ENCODE peak calls at places on chromosome 4, in four cellular contexts. One of them, this sample, is unnamed.

GRCh38 chr4:28357985-28358384 is 1497.3 kb downstream of the STIM2 start:
- DNase-seq in HCT116: peak
- DNase-seq in SK-N-SH: no peak
- DNase-seq in HepG2: no peak
- DNase-seq in this sample: peak

GRCh38 chr4:74619931-74620702 is 174.2 kb downstream of the BTC start:
- DNase-seq in HepG2: no peak
- DNase-seq in SK-N-SH: no peak
- DNase-seq in HCT116: no peak
- DNase-seq in this sample: no peak

GRCh38 chr4:8607603-8608481 is 15.3 kb downstream of the CPZ start:
- DNase-seq in SK-N-SH: peak
- DNase-seq in HepG2: no peak
- DNase-seq in HCT116: no peak
- DNase-seq in this sample: no peak

GRCh38 chr4:159607824-159608223 is 504.9 kb downstream of the RAPGEF2 start:
- DNase-seq in SK-N-SH: no peak
- DNase-seq in HCT116: no peak
- DNase-seq in HepG2: no peak
- DNase-seq in this sample: peak

GRCh38 chr4:172573899-172574298 is 594.7 kb upstream of the GALNT7 start:
- DNase-seq in SK-N-SH: no peak
- DNase-seq in HepG2: no peak
- DNase-seq in HCT116: no peak
- DNase-seq in this sample: no peak

GRCh38 chr4:14669418-14669817 is 332.9 kb upstream of the CPEB2 start:
- DNase-seq in HCT116: no peak
- DNase-seq in HepG2: no peak
- DNase-seq in SK-N-SH: no peak
- DNase-seq in this sample: no peak

GRCh38 chr4:97646997-97647396 is 496.3 kb downstream of the STPG2 start:
- DNase-seq in SK-N-SH: no peak
- DNase-seq in HepG2: no peak
- DNase-seq in HCT116: no peak
- DNase-seq in this sample: no peak

GRCh38 chr4:153553820-153554173 is 87.6 kb downstream of the TMEM131L start:
- DNase-seq in SK-N-SH: no peak
- DNase-seq in HCT116: no peak
- DNase-seq in HepG2: no peak
- DNase-seq in this sample: no peak

GRCh38 chr4:2652415-2653155 is 103.6 kb downstream of the TNIP2 start:
- DNase-seq in HepG2: no peak
- DNase-seq in SK-N-SH: peak
- DNase-seq in HCT116: no peak
- DNase-seq in this sample: no peak

GRCh38 chr4:4356106-4357041 is 30.5 kb upstream of the NSG1 start:
- DNase-seq in HepG2: no peak
- DNase-seq in SK-N-SH: no peak
- DNase-seq in HCT116: no peak
- DNase-seq in this sample: no peak

GRCh38 chr4:111854494-111855087 is 290.7 kb upstream of the FAM241A start:
- DNase-seq in HCT116: peak
- DNase-seq in SK-N-SH: peak
- DNase-seq in HepG2: peak
- DNase-seq in this sample: peak

GRCh38 chr4:100075486-100076270 is 114.6 kb downstream of the DDIT4L start:
- DNase-seq in HepG2: no peak
- DNase-seq in SK-N-SH: no peak
- DNase-seq in HCT116: no peak
- DNase-seq in this sample: no peak

GRCh38 chr4:148776944-148777343 is 334.7 kb upstream of the NR3C2 start:
- DNase-seq in SK-N-SH: no peak
- DNase-seq in HCT116: no peak
- DNase-seq in HepG2: no peak
- DNase-seq in this sample: no peak

GRCh38 chr4:187687701-187688100 is 307.9 kb upstream of the ZFP42 start:
- DNase-seq in HCT116: no peak
- DNase-seq in SK-N-SH: no peak
- DNase-seq in HepG2: no peak
- DNase-seq in this sample: no peak

GRCh38 chr4:83232087-83232486 is 52.5 kb downstream of the COQ2 start:
- DNase-seq in HCT116: no peak
- DNase-seq in SK-N-SH: no peak
- DNase-seq in HepG2: no peak
- DNase-seq in this sample: no peak

GRCh38 chr4:8506373-8507250 is 66.0 kb downstream of the TRMT44 start:
- DNase-seq in HCT116: no peak
- DNase-seq in HepG2: no peak
- DNase-seq in SK-N-SH: no peak
- DNase-seq in this sample: peak

GRCh38 chr4:150366487-150366999 is 215.4 kb upstream of the MAB21L2 start:
- DNase-seq in SK-N-SH: peak
- DNase-seq in HCT116: no peak
- DNase-seq in HepG2: no peak
- DNase-seq in this sample: peak

GRCh38 chr4:119314356-119314755 is 7.6 kb downstream of the FABP2 start:
- DNase-seq in HCT116: no peak
- DNase-seq in HepG2: peak
- DNase-seq in SK-N-SH: no peak
- DNase-seq in this sample: peak

GRCh38 chr4:3073158-3074077 is 920 bp downstream of the HTT-AS start:
- DNase-seq in HCT116: no peak
- DNase-seq in SK-N-SH: peak
- DNase-seq in HepG2: peak
- DNase-seq in this sample: no peak

GRCh38 chr4:4289575-4289929 is 402 bp downstream of the LYAR start:
- DNase-seq in HepG2: no peak
- DNase-seq in SK-N-SH: no peak
- DNase-seq in HCT116: no peak
- DNase-seq in this sample: no peak

GRCh38 chr4:25654031-25654970 is 1.4 kb upstream of the SLC34A2 start:
- DNase-seq in HepG2: no peak
- DNase-seq in HCT116: no peak
- DNase-seq in SK-N-SH: no peak
- DNase-seq in this sample: no peak

GRCh38 chr4:27947320-27947719 is 1086.7 kb downstream of the STIM2 start:
- DNase-seq in HCT116: no peak
- DNase-seq in SK-N-SH: no peak
- DNase-seq in HepG2: no peak
- DNase-seq in this sample: no peak

GRCh38 chr4:86014599-86014998 is 345.3 kb downstream of the MAPK10 start:
- DNase-seq in SK-N-SH: no peak
- DNase-seq in HCT116: no peak
- DNase-seq in HepG2: no peak
- DNase-seq in this sample: no peak

GRCh38 chr4:73011629-73011985 is 57.9 kb downstream of the COX18 start:
- DNase-seq in SK-N-SH: no peak
- DNase-seq in HepG2: no peak
- DNase-seq in HCT116: no peak
- DNase-seq in this sample: no peak

GRCh38 chr4:127782025-127782274 is 172 bp upstream of the HSPA4L start:
- DNase-seq in HepG2: no peak
- DNase-seq in HCT116: peak
- DNase-seq in SK-N-SH: peak
- DNase-seq in this sample: peak

GRCh38 chr4:764405-765169 is 59.0 kb downstream of the PCGF3 start:
- DNase-seq in SK-N-SH: no peak
- DNase-seq in HCT116: no peak
- DNase-seq in HepG2: no peak
- DNase-seq in this sample: no peak

GRCh38 chr4:117157360-117157759 is 72.0 kb upstream of the TRAM1L1 start:
- DNase-seq in HCT116: no peak
- DNase-seq in HepG2: no peak
- DNase-seq in SK-N-SH: no peak
- DNase-seq in this sample: no peak

GRCh38 chr4:189364032-189364449 is 576.6 kb upstream of the FRG1 start:
- DNase-seq in HepG2: peak
- DNase-seq in HCT116: no peak
- DNase-seq in SK-N-SH: no peak
- DNase-seq in this sample: no peak

GRCh38 chr4:121192500-121192899 is 28.4 kb upstream of the TNIP3 start:
- DNase-seq in HepG2: peak
- DNase-seq in SK-N-SH: peak
- DNase-seq in HCT116: peak
- DNase-seq in this sample: peak

GRCh38 chr4:82905205-82905604 is 4.7 kb downstream of the THAP9 start:
- DNase-seq in HepG2: no peak
- DNase-seq in HCT116: no peak
- DNase-seq in SK-N-SH: no peak
- DNase-seq in this sample: no peak

DNA sequence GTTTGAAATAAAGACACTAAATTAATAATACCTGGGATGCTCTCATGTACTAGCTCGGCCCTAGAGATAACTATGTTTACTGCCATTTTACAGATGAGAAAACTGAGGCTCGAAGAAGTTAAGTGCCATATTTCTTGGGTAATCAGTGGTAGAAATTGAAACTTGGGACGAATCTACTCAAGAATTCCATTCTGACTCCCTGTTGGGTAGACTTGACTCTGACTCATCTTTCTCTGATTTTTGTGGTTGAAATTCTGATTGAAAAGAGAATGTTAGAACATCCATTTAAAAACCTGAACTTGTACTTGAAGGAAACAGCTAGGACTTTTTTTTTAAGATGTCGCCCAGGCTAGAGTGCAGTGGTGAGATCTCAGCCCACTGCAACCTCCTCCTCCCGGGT is 50.1 kb upstream of the NSUN7 start:
- DNase-seq in HCT116: no peak
- DNase-seq in HepG2: no peak
- DNase-seq in SK-N-SH: no peak
- DNase-seq in this sample: no peak
- TF ChIP-seq YY1 in HCT116: no peak
- TF ChIP-seq YY1 in HepG2: no peak
- TF ChIP-seq YY1 in SK-N-SH: no peak
- TF ChIP-seq YY1 in this sample: no peak

GRCh38 chr4:183747931-183748664 is 89.0 kb downstream of the TRAPPC11 start:
- DNase-seq in SK-N-SH: peak
- DNase-seq in HepG2: no peak
- DNase-seq in HCT116: no peak
- DNase-seq in this sample: no peak
- TF ChIP-seq YY1 in SK-N-SH: no peak
- TF ChIP-seq YY1 in HepG2: no peak
- TF ChIP-seq YY1 in HCT116: no peak
- TF ChIP-seq YY1 in this sample: no peak

DNA sequence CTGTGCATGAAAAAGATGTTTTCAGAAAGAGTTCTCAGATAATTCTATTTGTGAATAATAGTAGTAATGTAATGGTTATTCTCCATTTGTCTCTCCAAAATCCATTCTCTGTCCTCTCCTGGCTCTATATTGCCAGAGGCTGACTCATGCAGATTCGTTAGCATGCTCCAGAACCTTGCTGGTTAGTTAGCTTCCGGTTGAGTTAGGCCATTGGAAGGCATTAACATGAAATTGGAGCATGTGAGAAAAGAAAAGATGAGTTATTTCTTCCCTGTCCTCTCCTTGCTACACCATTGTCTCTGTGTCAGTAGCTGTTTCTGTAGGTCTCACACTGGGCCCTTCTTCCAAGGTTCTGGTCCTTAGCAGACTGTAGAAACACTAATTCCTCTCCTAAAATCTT is 23.5 kb upstream of the PRDM8 start:
- DNase-seq in HCT116: no peak
- DNase-seq in HepG2: no peak
- DNase-seq in SK-N-SH: no peak
- DNase-seq in this sample: no peak
- TF ChIP-seq YY1 in HCT116: no peak
- TF ChIP-seq YY1 in HepG2: no peak
- TF ChIP-seq YY1 in SK-N-SH: no peak
- TF ChIP-seq YY1 in this sample: no peak

GRCh38 chr4:105348719-105349118 is 125.1 kb downstream of the PPA2 start:
- DNase-seq in HCT116: no peak
- DNase-seq in SK-N-SH: no peak
- DNase-seq in HepG2: peak
- DNase-seq in this sample: no peak

GRCh38 chr4:105345838-105346237 is 128.0 kb downstream of the PPA2 start:
- DNase-seq in HCT116: no peak
- DNase-seq in HepG2: no peak
- DNase-seq in SK-N-SH: no peak
- DNase-seq in this sample: no peak

GRCh38 chr4:105352826-105353225 is 121.0 kb downstream of the PPA2 start:
- DNase-seq in HepG2: no peak
- DNase-seq in HCT116: no peak
- DNase-seq in SK-N-SH: no peak
- DNase-seq in this sample: no peak

GRCh38 chr4:105346869-105347268 is 127.0 kb downstream of the PPA2 start:
- DNase-seq in HCT116: no peak
- DNase-seq in HepG2: no peak
- DNase-seq in SK-N-SH: no peak
- DNase-seq in this sample: no peak

GRCh38 chr4:105350859-105351494 is 122.9 kb downstream of the PPA2 start:
- DNase-seq in HepG2: no peak
- DNase-seq in HCT116: no peak
- DNase-seq in SK-N-SH: no peak
- DNase-seq in this sample: no peak
- TF ChIP-seq YY1 in HepG2: no peak
- TF ChIP-seq YY1 in HCT116: no peak
- TF ChIP-seq YY1 in SK-N-SH: no peak
- TF ChIP-seq YY1 in this sample: no peak